ENCODE peak calls at places on chromosomes 6 and 20, in six cellular contexts. T is ovary, C is body of pancreas, X is HCT116, K is vagina, A is heart left ventricle. Q is an unnamed sample.

GRCh38 chr20:45115386-45115774 is 406 bp upstream of the WFDC5 start:
- DNase-seq in C (no peak), K (no peak), X (no peak), T (no peak), A (no peak), Q (no peak)

GRCh38 chr6:40426341-40427066 is 160.7 kb downstream of the LRFN2 start:
- DNase-seq in T (no peak), A (no peak), K (no peak), X (no peak), C (no peak), Q (no peak)

GRCh38 chr6:138087549-138087948 is 19.7 kb downstream of the PERP start:
- DNase-seq in T (no peak), A (no peak), X (peak; percentile 72), K (no peak), C (no peak), Q (no peak)

GRCh38 chr6:4370066-4370465 is 234.7 kb upstream of the ECI2 start:
- DNase-seq in T (no peak), K (no peak), X (peak; percentile 13), A (no peak), C (no peak), Q (no peak)

GRCh38 chr20:3654326-3655031 is 8.7 kb downstream of the GFRA4 start:
- DNase-seq in C (no peak), T (no peak), X (no peak), K (no peak), A (no peak), Q (no peak)

GRCh38 chr20:3092611-3093379 is 8.3 kb upstream of the AVP start:
- DNase-seq in C (no peak), A (peak; percentile 45), T (no peak), K (no peak), X (no peak), Q (no peak)

GRCh38 chr20:53186630-53187029 is 214.5 kb downstream of the TSHZ2 start:
- DNase-seq in T (no peak), A (no peak), X (no peak), K (no peak), C (no peak), Q (no peak)

GRCh38 chr6:75930954-75931689 is 141.3 kb downstream of the IMPG1 start:
- DNase-seq in A (no peak), C (no peak), X (no peak), K (no peak), T (no peak), Q (no peak)

GRCh38 chr6:83381949-83382348 is 48.9 kb downstream of the ME1 start:
- DNase-seq in A (no peak), C (no peak), K (no peak), T (no peak), X (no peak), Q (no peak)

GRCh38 chr20:38145094-38146075 is 19.7 kb downstream of the TGM2 start:
- DNase-seq in K (no peak), C (no peak), X (no peak), T (peak; percentile 71), A (no peak), Q (no peak)

GRCh38 chr6:139525415-139525814 is 151.0 kb upstream of the CITED2 start:
- DNase-seq in K (no peak), C (no peak), T (no peak), X (no peak), A (no peak), Q (no peak)

GRCh38 chr6:83696674-83697073 is 12.2 kb downstream of the SNAP91 start:
- DNase-seq in T (no peak), A (no peak), X (no peak), C (no peak), K (no peak), Q (no peak)

GRCh38 chr20:36573798-36574277 is 441 bp downstream of the TGIF2 start:
- DNase-seq in C (peak; percentile 32), X (no peak), T (no peak), A (peak; percentile 33), K (no peak), Q (no peak)

DNA sequence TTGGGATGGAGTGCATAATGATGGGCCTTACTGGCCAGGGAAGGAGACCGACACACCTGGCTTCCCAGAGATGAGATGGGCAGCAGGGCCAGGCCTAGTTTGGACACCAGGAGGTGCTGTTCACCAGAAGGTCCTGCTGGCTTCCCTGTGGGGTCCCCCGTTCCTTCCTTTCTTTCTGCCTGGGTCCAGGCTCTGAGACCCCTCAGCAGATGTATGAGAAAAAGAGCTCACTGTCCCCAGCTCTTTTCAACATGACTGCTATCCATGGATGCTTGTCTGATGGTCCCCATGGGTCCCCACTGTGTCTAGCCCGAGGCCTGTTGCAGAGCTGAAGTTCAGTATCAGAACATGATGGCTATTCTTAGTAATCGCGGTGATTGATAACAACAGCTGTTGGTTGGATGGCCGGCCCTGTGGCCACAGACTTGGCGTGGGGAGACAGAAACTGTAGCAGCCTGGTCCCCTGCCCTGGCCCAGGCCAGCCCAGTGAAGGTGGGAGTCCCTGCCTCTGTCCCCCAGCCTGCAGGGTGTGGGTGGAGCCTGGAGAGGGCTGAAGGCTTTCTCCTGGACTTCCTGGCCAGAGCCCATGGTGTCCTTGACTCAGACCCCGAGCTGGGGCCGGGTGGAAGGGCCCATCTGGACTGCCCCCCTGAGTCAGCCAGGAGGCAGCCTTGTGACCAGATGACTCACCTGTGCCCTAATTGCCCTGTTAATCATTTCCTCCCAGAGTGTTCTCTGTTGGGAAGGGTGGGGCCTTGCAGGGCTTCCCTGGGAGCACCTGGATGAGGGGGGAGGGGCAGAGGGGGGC is 9.9 kb upstream of the BAK1 start:
- DNase-seq in C (peak; percentile 87), A (peak; percentile 86), K (no peak), T (peak; percentile 79), X (peak; percentile 87), Q (peak; percentile 61)
- TF ChIP-seq POLR2A in C (peak; percentile 45), A (no peak), K (no peak), T (no peak), X (no peak), Q (no peak)

GRCh38 chr6:45504947-45505346 is 127.2 kb upstream of the SUPT3H start:
- DNase-seq in A (peak; percentile 29), C (peak; percentile 29), X (no peak), T (peak; percentile 37), K (no peak), Q (no peak)
- TF ChIP-seq CTCF in A (no peak), C (no peak), X (no peak), T (no peak), K (no peak), Q (no peak)

GRCh38 chr6:30130887-30131862 is 4.8 kb upstream of the TRIM40 start:
- DNase-seq in A (peak; percentile 65), C (peak; percentile 88), T (peak; percentile 38), X (peak; percentile 76), K (no peak), Q (peak; percentile 61)
- H3K27me3 ChIP-seq in A (peaks cover 79% of the 10 kb centered on the region), C (peaks cover 24% of the 10 kb centered on the region), T (peaks cover 5% of the 10 kb centered on the region), X (no peaks in the 10 kb centered on the region), K (peaks cover 5% of the 10 kb centered on the region), Q (peaks cover 91% of the 10 kb centered on the region)

GRCh38 chr6:27836783-27837635 is 75.2 kb downstream of the OR2B2 start:
- DNase-seq in X (peak; percentile 76), T (peak; percentile 65), K (no peak), C (peak; percentile 70), A (peak; percentile 36), Q (no peak)
- TF ChIP-seq POLR2A in X (peak; percentile 51), T (peak; percentile 23), K (peak; percentile 44), C (peak; percentile 58), A (peak; percentile 6), Q (peak; percentile 64)

GRCh38 chr20:62175711-62176110 is 7.1 kb upstream of the MTG2 start:
- DNase-seq in C (no peak), T (no peak), A (no peak), K (no peak), X (no peak), Q (no peak)

GRCh38 chr20:62172666-62173065 is 10.2 kb upstream of the MTG2 start:
- DNase-seq in A (no peak), T (no peak), X (no peak), K (no peak), C (no peak), Q (no peak)

GRCh38 chr20:62174870-62175624 is 7.8 kb upstream of the MTG2 start:
- DNase-seq in C (no peak), A (no peak), X (no peak), K (no peak), T (no peak), Q (no peak)

GRCh38 chr20:62176866-62177265 is 6.0 kb upstream of the MTG2 start:
- DNase-seq in C (no peak), K (no peak), X (no peak), T (no peak), A (no peak), Q (no peak)

GRCh38 chr20:62174021-62174804 is 8.6 kb upstream of the MTG2 start:
- DNase-seq in K (no peak), A (no peak), X (no peak), T (no peak), C (no peak), Q (no peak)
- TF ChIP-seq CTCF in K (no peak), A (no peak), X (no peak), T (no peak), C (no peak), Q (no peak)

DNA sequence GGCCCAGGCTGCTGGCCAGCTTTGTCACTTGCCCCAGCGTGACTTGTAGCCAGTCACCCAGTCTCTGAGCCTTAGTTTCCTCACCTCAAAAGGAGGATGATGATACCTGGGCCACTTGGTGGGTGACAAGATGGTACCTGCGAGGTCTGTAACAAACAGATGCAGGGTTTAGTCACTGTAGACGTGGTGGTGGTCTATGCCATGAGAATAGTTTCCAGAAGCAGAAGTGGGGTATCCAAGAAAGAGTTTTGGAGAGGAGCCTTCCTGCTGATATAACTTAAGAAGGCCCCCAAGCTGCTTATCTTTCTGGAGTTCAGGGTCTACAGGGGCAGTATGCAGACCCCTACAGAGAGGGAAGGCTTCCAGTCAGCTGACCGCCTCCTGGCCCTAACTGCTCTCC is 3.1 kb upstream of the FOXF2 start:
- DNase-seq in T (no peak), K (no peak), A (no peak), X (no peak), C (no peak), Q (no peak)
- H3K27me3 ChIP-seq in T (peaks cover 7% of the 10 kb centered on the region), K (peaks cover 25% of the 10 kb centered on the region), A (peaks cover 93% of the 10 kb centered on the region), X (no peaks in the 10 kb centered on the region), C (peaks cover 52% of the 10 kb centered on the region), Q (peaks cover 93% of the 10 kb centered on the region)

Q was measured in tibial nerve.